ENCODE peak calls at places on chromosomes 1 and 21, in seven cellular contexts. F is sigmoid colon; D is foreskin fibroblast; B is activated CD4-positive, alpha-beta T cell treated with anti-CD3 and anti-CD28 coated beads, Interleukin-2, amount 50 U/mL, for 1 hour; W is uterus; T is stimulated activated CD8-positive, alpha-beta memory T cell treated with anti-CD3 and anti-CD28 coated beads, Interleukin-2, amount 100 ng/mL, for 48 hours; M is epithelial cell of prostate. E is an unnamed sample.

GRCh38 chr1:50684185-50684584 is 260.9 kb upstream of the DMRTA2 start:
- DNase-seq in W (no peak), B (no peak), F (no peak), D (no peak), T (no peak), M (no peak), E (no peak)

GRCh38 chr1:237199026-237199425 is 157.0 kb downstream of the RYR2 start:
- DNase-seq in F (no peak), B (no peak), W (no peak), T (no peak), M (no peak), D (no peak), E (no peak)

GRCh38 chr1:67830226-67830625 is 3.0 kb downstream of the GNG12 start:
- DNase-seq in D (no peak), F (no peak), W (no peak), M (no peak), T (no peak), B (no peak), E (peak; percentile 51)

GRCh38 chr21:26391166-26391565 is 181.9 kb downstream of the CYYR1 start:
- DNase-seq in M (no peak), T (no peak), B (no peak), W (no peak), F (no peak), D (no peak), E (no peak)

GRCh38 chr1:78176448-78176847 is 130.7 kb downstream of the GIPC2 start:
- DNase-seq in D (peak; percentile 81), M (peak; percentile 31), B (no peak), W (no peak), F (peak; percentile 65), T (no peak), E (peak; percentile 94)

GRCh38 chr1:219347376-219347775 is 173.7 kb downstream of the LYPLAL1 start:
- DNase-seq in M (no peak), D (no peak), W (no peak), B (no peak), F (no peak), T (no peak), E (no peak)

GRCh38 chr1:231487019-231487418 is 41.5 kb upstream of the TSNAX start:
- DNase-seq in M (no peak), T (no peak), B (no peak), D (peak; percentile 60), W (no peak), F (no peak), E (peak; percentile 82)

GRCh38 chr1:28087614-28088167 is 719 bp downstream of the EYA3 start:
- DNase-seq in W (no peak), M (no peak), T (no peak), F (no peak), D (no peak), B (peak; percentile 4), E (peak; percentile 21)

GRCh38 chr1:181251001-181251712 is 162.7 kb downstream of the IER5 start:
- DNase-seq in B (no peak), T (no peak), F (no peak), W (peak; percentile 15), M (peak; percentile 66), D (peak; percentile 51), E (peak; percentile 86)

GRCh38 chr1:25608488-25609178 is 8.0 kb upstream of the MAN1C1 start:
- DNase-seq in F (peak; percentile 93), B (peak; percentile 90), M (no peak), W (peak; percentile 89), T (peak; percentile 79), D (peak; percentile 49), E (peak; percentile 69)

GRCh38 chr1:220628431-220628830 is 61.7 kb upstream of the C1orf115 start:
- DNase-seq in B (no peak), M (no peak), W (no peak), T (no peak), F (no peak), D (no peak), E (no peak)

GRCh38 chr21:35904995-35905972 is 155.0 kb downstream of the SETD4 start:
- DNase-seq in T (no peak), M (no peak), W (no peak), B (no peak), F (no peak), D (no peak), E (peak; percentile 62)

GRCh38 chr1:167819849-167820683 is 93.9 kb downstream of the ADCY10 start:
- DNase-seq in W (peak; percentile 70), F (peak; percentile 86), M (peak; percentile 52), T (peak; percentile 14), D (peak; percentile 87), B (no peak), E (peak; percentile 94)

GRCh38 chr1:201713093-201713810 is 115.7 kb upstream of the IPO9 start:
- DNase-seq in M (peak; percentile 68), W (peak; percentile 99), T (no peak), B (no peak), D (peak; percentile 98), F (peak; percentile 100), E (peak; percentile 99)

GRCh38 chr1:81549588-81550127 is 251.1 kb upstream of the ADGRL2 start:
- DNase-seq in F (no peak), T (no peak), M (peak; percentile 18), W (no peak), B (no peak), D (peak; percentile 21), E (peak; percentile 67)

GRCh38 chr1:44596511-44596910 is 77.8 kb downstream of the TMEM53 start:
- DNase-seq in D (no peak), F (no peak), T (no peak), B (no peak), M (no peak), W (no peak), E (no peak)

GRCh38 chr1:19731311-19731821 is 66.7 kb downstream of the HTR6 start:
- DNase-seq in T (no peak), W (no peak), B (no peak), D (no peak), M (no peak), F (peak; percentile 84), E (no peak)